ENCODE peak calls at places on chromosomes 16 and 17, in six cellular contexts. C is psoas muscle; W is breast epithelium; B is DMS153; Y is EH; Q is activated effector memory CD4-positive, alpha-beta T cell treated with anti-CD3 and anti-CD28 coated beads, Interleukin-2, amount 50 U/mL, for 16 hours. S is an unnamed sample.

GRCh38 chr16:31713945-31714898 is 159.4 kb upstream of the ZNF267 start:
- DNase-seq in B (no peak), Q (peak; percentile 67), C (peak; percentile 54), Y (no peak), W (no peak), S (no peak)

GRCh38 chr17:78560731-78561130 is 16.5 kb downstream of the DNAH17 start:
- DNase-seq in Y (no peak), Q (no peak), W (no peak), C (peak; percentile 36), B (no peak), S (no peak)

GRCh38 chr17:66576473-66576872 is 258.4 kb upstream of the CACNG5 start:
- DNase-seq in C (no peak), Y (no peak), B (no peak), Q (no peak), W (no peak), S (no peak)

GRCh38 chr17:8911205-8911604 is 43.7 kb upstream of the PIK3R6 start:
- DNase-seq in C (no peak), Y (no peak), B (no peak), Q (no peak), W (no peak), S (no peak)

GRCh38 chr17:1110844-1111598 is 68.8 kb downstream of the ABR start:
- DNase-seq in W (no peak), B (peak; percentile 56), C (peak; percentile 75), Q (peak; percentile 72), Y (peak; percentile 95), S (peak; percentile 98)

GRCh38 chr17:33765871-33766270 is 472.8 kb upstream of the ASIC2 start:
- DNase-seq in Q (no peak), B (no peak), C (no peak), W (no peak), Y (no peak), S (no peak)

GRCh38 chr17:38898812-38899348 is 26.5 kb upstream of the LASP1NB start:
- DNase-seq in Y (no peak), B (no peak), C (peak; percentile 71), W (no peak), Q (peak; percentile 93), S (peak; percentile 79)

GRCh38 chr16:89395150-89396142 is 94.9 kb downstream of the ANKRD11 start:
- DNase-seq in W (peak; percentile 84), C (peak; percentile 93), Y (peak; percentile 98), B (no peak), Q (no peak), S (peak; percentile 48)

GRCh38 chr17:82984751-82985435 is 94.5 kb upstream of the METRNL start:
- DNase-seq in Q (no peak), B (no peak), W (no peak), Y (peak; percentile 41), C (no peak), S (no peak)

GRCh38 chr16:83923581-83924365 is 24.9 kb downstream of the MLYCD start:
- DNase-seq in W (no peak), C (peak; percentile 49), B (no peak), Q (no peak), Y (no peak), S (no peak)

GRCh38 chr17:29251969-29252866 is 5.6 kb downstream of the CRYBA1 start:
- DNase-seq in W (no peak), C (no peak), Q (no peak), Y (peak; percentile 44), B (no peak), S (peak; percentile 24)

GRCh38 chr17:42484304-42484703 is 25.6 kb downstream of the ATP6V0A1 start:
- DNase-seq in W (no peak), C (no peak), Y (no peak), B (no peak), Q (peak; percentile 84), S (no peak)

GRCh38 chr16:28549301-28549899 is 4.3 kb upstream of the SGF29 start:
- DNase-seq in B (peak; percentile 27), C (no peak), W (no peak), Y (peak; percentile 53), Q (no peak), S (peak; percentile 40)

GRCh38 chr17:74211929-74212261 is 1.5 kb upstream of the TTYH2 start:
- DNase-seq in Q (no peak), C (no peak), W (no peak), Y (no peak), B (no peak), S (peak; percentile 33)

GRCh38 chr17:2085648-2085949 is 30.7 kb downstream of the HIC1 start:
- DNase-seq in C (peak; percentile 73), W (no peak), Y (peak; percentile 91), Q (no peak), B (no peak), S (no peak)

GRCh38 chr17:67813803-67814180 is 11.5 kb upstream of the BPTF start:
- DNase-seq in W (no peak), Y (no peak), C (no peak), B (no peak), Q (no peak), S (no peak)

GRCh38 chr17:80959330-80960036 is 32.2 kb upstream of the CHMP6 start:
- DNase-seq in Y (peak; percentile 95), C (peak; percentile 90), W (peak; percentile 65), B (no peak), Q (no peak), S (no peak)

GRCh38 chr16:10558746-10559641 is 21.4 kb downstream of the EMP2 start:
- DNase-seq in Q (no peak), C (peak; percentile 86), B (no peak), W (peak; percentile 78), Y (peak; percentile 86), S (peak; percentile 21)

GRCh38 chr17:27535975-27536374 is 79.7 kb downstream of the KSR1 start:
- DNase-seq in Q (no peak), W (no peak), C (no peak), Y (peak; percentile 69), B (no peak), S (no peak)

GRCh38 chr16:19559242-19559910 is 3.9 kb downstream of the VPS35L start:
- DNase-seq in B (peak; percentile 30), W (no peak), C (no peak), Q (no peak), Y (peak; percentile 68), S (peak; percentile 55)

GRCh38 chr17:76519048-76519614 is 17.9 kb upstream of the RHBDF2 start:
- DNase-seq in B (no peak), Y (no peak), W (no peak), C (no peak), Q (no peak), S (no peak)

GRCh38 chr16:57477531-57478202 is 8.6 kb downstream of the DOK4 start:
- DNase-seq in Y (no peak), W (peak; percentile 28), B (no peak), C (peak; percentile 35), Q (peak; percentile 54), S (no peak)

GRCh38 chr16:56451753-56452689 is 667 bp downstream of the OGFOD1 start:
- DNase-seq in W (no peak), B (peak; percentile 18), Y (peak; percentile 58), C (peak; percentile 84), Q (peak; percentile 61), S (no peak)

GRCh38 chr17:9291912-9292562 is 270.7 kb downstream of the NTN1 start:
- DNase-seq in B (no peak), Y (peak; percentile 25), C (peak; percentile 54), Q (peak; percentile 75), W (peak; percentile 55), S (peak; percentile 8)

GRCh38 chr17:17935321-17936271 is 36.6 kb downstream of the TOM1L2 start:
- DNase-seq in W (no peak), C (no peak), Y (peak; percentile 98), Q (no peak), B (no peak), S (peak; percentile 84)

GRCh38 chr16:200388-200787 is 20.1 kb downstream of the HBQ1 start:
- DNase-seq in B (no peak), W (no peak), Y (peak; percentile 76), Q (no peak), C (no peak), S (peak; percentile 63)

GRCh38 chr17:17161121-17161520 is 45.0 kb downstream of the PLD6 start:
- DNase-seq in W (no peak), Y (no peak), Q (no peak), B (no peak), C (no peak), S (no peak)

GRCh38 chr17:59423903-59424302 is 92.4 kb downstream of the YPEL2 start:
- DNase-seq in C (no peak), W (no peak), B (no peak), Y (no peak), Q (no peak), S (no peak)

GRCh38 chr16:50712568-50712914 is 19.1 kb downstream of the NOD2 start:
- DNase-seq in Q (no peak), W (no peak), B (no peak), Y (peak; percentile 21), C (no peak), S (no peak)

GRCh38 chr16:20051611-20052010 is 22.1 kb downstream of the GPR139 start:
- DNase-seq in C (no peak), W (no peak), Q (no peak), Y (no peak), B (no peak), S (no peak)

GRCh38 chr17:38421871-38422819 is 6.1 kb upstream of the ARHGAP23 start:
- DNase-seq in Q (no peak), C (no peak), Y (no peak), W (no peak), B (no peak), S (no peak)

GRCh38 chr17:36608794-36609497 is 7.6 kb downstream of the MRM1 start:
- DNase-seq in W (no peak), Y (peak; percentile 71), Q (no peak), C (peak; percentile 66), B (peak; percentile 77), S (no peak)

GRCh38 chr16:31537362-31537921 is 9.7 kb downstream of the AHSP start:
- DNase-seq in B (no peak), Q (no peak), Y (no peak), W (no peak), C (no peak), S (no peak)

GRCh38 chr17:954431-955164 is 25.0 kb downstream of the NXN start:
- DNase-seq in Y (peak; percentile 68), C (peak; percentile 61), W (no peak), B (no peak), Q (no peak), S (no peak)